ENCODE peak calls at places on chromosomes 7 and 10, in ten cellular contexts. M, X, A, L, D, P, K, C, I and Q are unnamed samples.

GRCh38 chr7:93575555-93576397 is 1.3 kb upstream of the CALCR start:
- DNase-seq in M (no peak), X (peak; percentile 19), A (no peak), L (no peak), D (no peak), P (no peak), K (no peak), C (no peak), I (no peak), Q (peak; percentile 5)

GRCh38 chr10:14215601-14216000 is 115.1 kb downstream of the FRMD4A start:
- DNase-seq in M (no peak), X (no peak), A (no peak), L (no peak), D (no peak), P (no peak), K (no peak), C (no peak), I (no peak), Q (no peak)

GRCh38 chr7:30091431-30092386 is 43.1 kb upstream of the MTURN start:
- DNase-seq in M (peak; percentile 75), X (peak; percentile 9), A (no peak), L (no peak), D (no peak), P (no peak), K (no peak), C (no peak), I (peak; percentile 84), Q (peak; percentile 86)

GRCh38 chr7:84617265-84618030 is 422.9 kb upstream of the SEMA3A start:
- DNase-seq in M (no peak), X (no peak), A (no peak), L (no peak), D (no peak), P (no peak), K (no peak), C (no peak), I (no peak), Q (no peak)

GRCh38 chr10:28302012-28302667 is 724 bp downstream of the MPP7 start:
- DNase-seq in M (peak; percentile 30), X (no peak), A (no peak), L (peak; percentile 90), D (no peak), P (no peak), K (no peak), C (peak; percentile 51), I (peak; percentile 22), Q (no peak)

GRCh38 chr10:787933-788651 is 98.6 kb upstream of the DIP2C start:
- DNase-seq in M (no peak), X (no peak), A (no peak), L (peak; percentile 84), D (no peak), P (no peak), K (no peak), C (no peak), I (peak; percentile 61), Q (no peak)

GRCh38 chr10:78559514-78560392 is 509.0 kb upstream of the ZMIZ1 start:
- DNase-seq in M (no peak), X (no peak), A (no peak), L (no peak), D (peak; percentile 92), P (no peak), K (no peak), C (no peak), I (no peak), Q (no peak)

GRCh38 chr7:36763084-36763807 is 39.0 kb upstream of the AOAH start:
- DNase-seq in M (peak; percentile 34), X (peak; percentile 18), A (no peak), L (no peak), D (no peak), P (no peak), K (no peak), C (no peak), I (peak; percentile 21), Q (no peak)

GRCh38 chr7:95684505-95684904 is 87.8 kb upstream of the DYNC1I1 start:
- DNase-seq in M (peak; percentile 50), X (no peak), A (no peak), L (no peak), D (no peak), P (no peak), K (no peak), C (no peak), I (peak; percentile 8), Q (no peak)

GRCh38 chr7:44964831-44965440 is 13.9 kb downstream of the MYO1G start:
- DNase-seq in M (no peak), X (no peak), A (no peak), L (peak; percentile 40), D (no peak), P (no peak), K (no peak), C (no peak), I (no peak), Q (no peak)

GRCh38 chr7:44565097-44565794 is 8.5 kb downstream of the DDX56 start:
- DNase-seq in M (peak; percentile 65), X (peak; percentile 63), A (peak; percentile 70), L (peak; percentile 92), D (peak; percentile 42), P (no peak), K (peak; percentile 84), C (peak; percentile 78), I (peak; percentile 70), Q (peak; percentile 55)

GRCh38 chr10:111211756-111212155 is 134.9 kb downstream of the ADRA2A start:
- DNase-seq in M (peak; percentile 1), X (no peak), A (no peak), L (no peak), D (no peak), P (no peak), K (no peak), C (no peak), I (no peak), Q (no peak)

GRCh38 chr7:54874804-54875203 is 115.8 kb upstream of the SEC61G start:
- DNase-seq in M (no peak), X (no peak), A (no peak), L (no peak), D (no peak), P (no peak), K (no peak), C (no peak), I (no peak), Q (no peak)

GRCh38 chr10:70221030-70221429 is 12.2 kb downstream of the PPA1 start:
- DNase-seq in M (no peak), X (no peak), A (no peak), L (no peak), D (no peak), P (no peak), K (no peak), C (no peak), I (no peak), Q (no peak)

GRCh38 chr7:19144661-19145428 is at the start of gene FERD3L:
- DNase-seq in M (no peak), X (no peak), A (no peak), L (no peak), D (no peak), P (no peak), K (no peak), C (no peak), I (no peak), Q (no peak)

GRCh38 chr10:26821699-26822542 is 38.8 kb downstream of the ABI1 start:
- DNase-seq in M (no peak), X (no peak), A (no peak), L (no peak), D (no peak), P (no peak), K (no peak), C (no peak), I (no peak), Q (no peak)

GRCh38 chr10:3924344-3924743 is 139.3 kb upstream of the KLF6 start:
- DNase-seq in M (peak; percentile 98), X (no peak), A (no peak), L (peak; percentile 72), D (no peak), P (no peak), K (no peak), C (no peak), I (peak; percentile 94), Q (peak; percentile 97)

GRCh38 chr10:17599089-17599488 is 18.1 kb downstream of the HACD1 start:
- DNase-seq in M (peak; percentile 36), X (peak; percentile 40), A (no peak), L (no peak), D (no peak), P (no peak), K (no peak), C (no peak), I (peak; percentile 62), Q (peak; percentile 48)

GRCh38 chr7:78125884-78126283 is 327.3 kb downstream of the PHTF2 start:
- DNase-seq in M (peak; percentile 65), X (peak; percentile 58), A (no peak), L (no peak), D (no peak), P (no peak), K (no peak), C (no peak), I (no peak), Q (peak; percentile 59)

GRCh38 chr10:79097021-79097695 is 28.4 kb downstream of the ZMIZ1 start:
- DNase-seq in M (no peak), X (no peak), A (no peak), L (no peak), D (no peak), P (no peak), K (no peak), C (no peak), I (no peak), Q (peak; percentile 65)

GRCh38 chr10:31018977-31019376 is 12.7 kb downstream of the ZNF438 start:
- DNase-seq in M (no peak), X (no peak), A (no peak), L (no peak), D (no peak), P (no peak), K (no peak), C (no peak), I (no peak), Q (no peak)

GRCh38 chr7:13067036-13067435 is 379.6 kb downstream of the ARL4A start:
- DNase-seq in M (no peak), X (no peak), A (no peak), L (no peak), D (no peak), P (no peak), K (no peak), C (no peak), I (no peak), Q (no peak)

GRCh38 chr7:951881-952547 is 2.5 kb downstream of the ADAP1 start:
- DNase-seq in M (no peak), X (no peak), A (no peak), L (peak; percentile 80), D (no peak), P (no peak), K (peak; percentile 48), C (peak; percentile 45), I (no peak), Q (no peak)